ENCODE peak calls at places on chromosomes 11 and 22, in four cellular contexts. Q, N, K and H are unnamed samples.

GRCh38 chr11:6468712-6469495 is 4.8 kb downstream of the TRIM3 start:
- DNase-seq in N (peak; percentile 59), Q (peak; percentile 97), K (peak; percentile 57), H (peak; percentile 59)

GRCh38 chr11:36361901-36362391 is 65.9 kb downstream of the PRR5L start:
- DNase-seq in Q (peak; percentile 67), N (no peak), K (no peak), H (peak; percentile 95)

GRCh38 chr11:112318193-112318592 is 57.5 kb upstream of the PLET1 start:
- DNase-seq in K (no peak), N (peak; percentile 53), Q (peak; percentile 91), H (peak; percentile 92)

GRCh38 chr11:72813740-72814138 is 472 bp upstream of the ATG16L2 start:
- DNase-seq in K (peak; percentile 65), Q (peak; percentile 83), N (peak; percentile 82), H (peak; percentile 92)

GRCh38 chr11:128324051-128324481 is 263.3 kb downstream of the ETS1 start:
- DNase-seq in Q (no peak), N (no peak), K (no peak), H (no peak)

GRCh38 chr22:39214383-39215069 is 30.3 kb downstream of the PDGFB start:
- DNase-seq in Q (peak; percentile 12), N (peak; percentile 28), K (peak; percentile 58), H (peak; percentile 9)

GRCh38 chr22:47160781-47161520 is 398.5 kb downstream of the TBC1D22A start:
- DNase-seq in Q (no peak), N (no peak), K (no peak), H (no peak)

GRCh38 chr11:69752890-69753289 is 22.3 kb downstream of the FGF4 start:
- DNase-seq in N (no peak), Q (no peak), K (no peak), H (no peak)

GRCh38 chr11:97979741-97980140 is 1041.0 kb upstream of the CNTN5 start:
- DNase-seq in N (no peak), K (no peak), Q (no peak), H (no peak)

GRCh38 chr11:4167758-4168157 is 73.2 kb downstream of the RRM1 start:
- DNase-seq in N (no peak), K (no peak), Q (no peak), H (no peak)

GRCh38 chr11:71080239-71081097 is 171.9 kb downstream of the SHANK2 start:
- DNase-seq in Q (peak; percentile 78), K (peak; percentile 76), N (peak; percentile 64), H (peak; percentile 78)

GRCh38 chr22:39209756-39210155 is 35.0 kb downstream of the PDGFB start:
- DNase-seq in N (no peak), Q (no peak), K (no peak), H (no peak)

GRCh38 chr11:121071456-121072236 is 29.4 kb upstream of the TECTA start:
- DNase-seq in Q (no peak), K (peak; percentile 70), N (no peak), H (peak; percentile 8)

GRCh38 chr11:94652735-94653284 is 85.6 kb downstream of the PIWIL4 start:
- DNase-seq in Q (no peak), K (no peak), N (no peak), H (no peak)

GRCh38 chr11:17354070-17354924 is 2.7 kb downstream of the NCR3LG1 start:
- DNase-seq in K (peak; percentile 76), N (peak; percentile 35), Q (peak; percentile 83), H (peak; percentile 91)

GRCh38 chr11:120546312-120547205 is 35.0 kb downstream of the GRIK4 start:
- DNase-seq in Q (peak; percentile 95), N (peak; percentile 93), K (no peak), H (peak; percentile 91)

GRCh38 chr11:3859373-3859881 is 4.0 kb downstream of the STIM1 start:
- DNase-seq in Q (no peak), K (no peak), N (no peak), H (no peak)

GRCh38 chr11:108852701-108853100 is 187.8 kb downstream of the DDX10 start:
- DNase-seq in N (no peak), K (no peak), Q (peak; percentile 39), H (no peak)

GRCh38 chr22:31861226-31861840 is 83.0 kb upstream of the YWHAH start:
- DNase-seq in Q (no peak), K (no peak), N (no peak), H (no peak)

GRCh38 chr11:94870422-94870821 is 102.3 kb downstream of the AMOTL1 start:
- DNase-seq in Q (no peak), N (no peak), K (no peak), H (no peak)

GRCh38 chr22:23101524-23101923 is 31.2 kb downstream of the GNAZ start:
- DNase-seq in Q (no peak), K (no peak), N (no peak), H (no peak)

GRCh38 chr22:23099525-23099792 is 29.1 kb downstream of the GNAZ start:
- DNase-seq in K (no peak), Q (no peak), N (no peak), H (no peak)

GRCh38 chr22:23102002-23102655 is 31.8 kb downstream of the GNAZ start:
- DNase-seq in K (no peak), N (no peak), Q (no peak), H (no peak)

GRCh38 chr22:23098718-23099524 is 28.6 kb downstream of the GNAZ start:
- DNase-seq in Q (no peak), K (no peak), N (no peak), H (no peak)

DNA sequence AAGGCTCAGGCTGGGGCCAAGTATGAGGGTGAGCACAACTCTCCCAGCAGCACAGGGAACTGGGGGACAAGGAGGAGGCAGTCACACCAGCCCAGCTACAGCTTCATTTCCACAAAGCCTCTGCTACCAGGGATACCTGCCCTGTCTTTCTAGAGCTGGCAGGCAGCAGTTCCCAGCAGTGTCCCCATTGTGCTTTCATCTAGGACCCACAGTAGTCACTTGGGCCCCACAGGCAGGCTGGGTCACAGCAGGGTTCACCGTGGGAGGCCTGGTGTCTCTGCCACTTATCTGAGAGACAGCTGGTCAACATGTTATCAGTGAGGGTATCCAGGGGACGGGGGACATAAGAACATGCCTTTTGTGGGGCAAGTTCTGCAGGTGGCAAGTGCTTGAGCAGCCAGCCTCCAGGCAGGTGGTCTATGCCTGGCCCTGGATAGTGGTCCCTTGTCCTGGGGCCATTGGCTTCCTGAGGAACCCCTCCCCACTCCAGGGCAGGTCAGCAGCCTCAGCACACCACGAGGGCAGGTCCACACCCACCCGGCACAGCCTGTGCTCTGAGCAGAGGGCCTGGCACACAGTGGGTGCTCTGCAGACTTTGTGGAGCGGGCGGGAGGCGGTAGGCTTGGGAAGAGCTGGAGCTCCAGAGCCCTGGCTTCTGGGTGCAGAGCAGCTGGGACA is 29.9 kb downstream of the GNAZ start:
- DNase-seq in N (no peak), Q (no peak), K (no peak), H (no peak)
- H3K36me3 ChIP-seq in N (no peaks in the 10 kb centered on the region), Q (no peaks in the 10 kb centered on the region), K (peaks cover 12% of the 10 kb centered on the region), H (no peaks in the 10 kb centered on the region)

GRCh38 chr11:47837929-47838328 is 10.2 kb downstream of the NUP160 start:
- DNase-seq in K (no peak), N (no peak), Q (no peak), H (no peak)
- H3K36me3 ChIP-seq in K (peaks cover 27% of the 10 kb centered on the region), N (peaks cover 92% of the 10 kb centered on the region), Q (peaks cover 88% of the 10 kb centered on the region), H (peaks cover 88% of the 10 kb centered on the region)

DNA sequence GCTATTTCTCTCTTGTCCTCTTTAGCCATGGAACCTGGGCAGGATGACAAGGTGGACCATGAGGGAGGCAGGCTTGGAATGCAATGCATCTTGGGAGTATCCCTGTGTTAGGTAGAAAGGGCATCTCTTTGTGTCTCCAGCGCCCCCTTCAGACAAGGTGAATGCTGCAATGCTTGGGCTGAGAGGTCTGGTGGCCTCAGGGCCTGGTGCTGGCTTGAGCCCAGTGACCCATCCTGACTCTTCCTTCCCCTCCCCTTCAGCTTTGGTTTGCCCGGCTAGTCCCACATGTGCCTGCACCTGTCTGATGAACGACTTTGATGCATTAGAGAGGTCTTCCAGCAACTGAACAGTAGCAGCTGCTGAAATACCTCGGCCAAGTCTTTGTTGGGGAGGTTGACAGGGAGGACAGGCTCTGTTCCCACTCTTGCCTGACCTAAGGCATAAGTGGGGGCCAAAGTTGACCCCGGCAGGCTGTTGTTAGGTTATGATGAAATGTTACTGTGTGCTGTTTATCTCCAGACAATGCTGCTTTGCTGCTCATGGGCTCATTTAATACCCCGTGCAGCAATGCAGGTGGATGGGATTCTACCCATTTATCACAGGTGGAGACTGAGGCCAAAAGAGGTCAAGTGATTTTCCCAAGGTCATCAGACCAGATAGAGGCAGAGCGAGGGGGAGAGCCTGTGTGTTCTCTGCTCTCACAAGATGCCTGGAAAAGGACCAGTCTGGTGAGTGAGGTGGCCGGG is 22.5 kb downstream of the MYO18B start:
- DNase-seq in Q (no peak), K (no peak), N (no peak), H (no peak)
- H3K36me3 ChIP-seq in Q (peaks cover 40% of the 10 kb centered on the region), K (no peaks in the 10 kb centered on the region), N (no peaks in the 10 kb centered on the region), H (no peaks in the 10 kb centered on the region)

DNA sequence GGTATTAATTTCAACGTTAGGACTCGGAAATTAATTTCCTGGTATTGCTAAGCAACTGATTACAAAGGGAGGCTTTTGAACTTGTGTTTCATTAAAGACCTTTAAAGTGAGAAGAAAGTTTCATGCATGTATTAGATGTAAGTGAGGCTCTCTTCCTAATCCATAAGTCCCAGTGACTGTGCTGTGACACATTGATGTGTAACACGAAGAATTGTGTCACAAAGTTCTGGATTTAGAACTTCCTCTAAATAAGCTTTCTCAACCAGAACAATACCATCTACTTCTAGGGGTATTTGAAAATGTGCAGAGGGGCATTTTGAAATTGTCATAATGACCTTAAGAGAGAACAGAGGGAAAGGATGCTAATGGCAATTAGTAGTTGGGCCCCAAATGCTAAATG is 14.4 kb downstream of the DCUN1D5 start:
- DNase-seq in K (no peak), Q (no peak), N (no peak), H (no peak)
- H3K36me3 ChIP-seq in K (peaks cover 13% of the 10 kb centered on the region), Q (peaks cover 62% of the 10 kb centered on the region), N (peaks cover 71% of the 10 kb centered on the region), H (peaks cover 81% of the 10 kb centered on the region)

GRCh38 chr22:17873116-17873515 is 98.8 kb upstream of the BID start:
- DNase-seq in K (no peak), N (no peak), Q (no peak), H (no peak)
- H3K36me3 ChIP-seq in K (peaks cover 22% of the 10 kb centered on the region), N (peaks cover 55% of the 10 kb centered on the region), Q (peaks cover 42% of the 10 kb centered on the region), H (peaks cover 56% of the 10 kb centered on the region)

GRCh38 chr11:65042899-65043298 is 1.9 kb downstream of the SAC3D1 start:
- DNase-seq in Q (no peak), N (no peak), K (no peak), H (no peak)

GRCh38 chr11:65047581-65048422 is 6.8 kb downstream of the SAC3D1 start:
- DNase-seq in K (no peak), Q (peak; percentile 29), N (no peak), H (no peak)

GRCh38 chr11:65045061-65045460 is 4.1 kb downstream of the SAC3D1 start:
- DNase-seq in N (no peak), Q (no peak), K (no peak), H (no peak)

GRCh38 chr11:65043881-65044501 is 3.0 kb downstream of the SAC3D1 start:
- DNase-seq in N (peak; percentile 80), K (no peak), Q (peak; percentile 29), H (no peak)

GRCh38 chr11:65045728-65046127 is 4.7 kb downstream of the SAC3D1 start:
- DNase-seq in N (no peak), K (no peak), Q (no peak), H (no peak)
- H3K36me3 ChIP-seq in N (peaks cover 32% of the 10 kb centered on the region), K (peaks cover 3% of the 10 kb centered on the region), Q (peaks cover 9% of the 10 kb centered on the region), H (peaks cover 7% of the 10 kb centered on the region)

DNA sequence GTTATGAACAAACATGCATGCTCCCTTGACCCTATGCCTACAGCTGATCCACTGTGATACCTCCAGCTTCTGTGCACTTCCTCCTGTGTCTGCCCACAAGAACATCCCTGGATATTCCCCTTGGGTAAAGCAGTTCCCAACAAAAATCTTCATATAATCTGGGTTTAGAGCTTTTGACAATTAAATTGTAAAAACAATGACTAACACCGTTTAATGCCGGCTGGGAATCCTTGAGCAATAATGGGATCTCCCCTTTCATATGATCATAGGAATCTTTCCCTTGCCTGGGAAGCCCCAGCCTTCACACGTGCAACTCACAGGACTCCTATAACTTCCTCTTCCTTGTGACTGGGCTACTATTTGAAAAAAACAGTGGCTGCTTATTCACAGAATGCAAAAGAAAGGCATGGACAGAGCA is 6.3 kb upstream of the ZC3H12C start:
- DNase-seq in Q (peak; percentile 87), N (peak; percentile 48), K (no peak), H (peak; percentile 46)
- H3K36me3 ChIP-seq in Q (no peaks in the 10 kb centered on the region), N (no peaks in the 10 kb centered on the region), K (no peaks in the 10 kb centered on the region), H (no peaks in the 10 kb centered on the region)